ENCODE peak calls at places on chromosomes 12 and 14, in ten cellular contexts. E, V, X, P, O, I, M, Q, H and S are unnamed samples.
A peak's percentile ranks its signal among the peaks of the same experiment; 100 is the strongest.

GRCh38 chr14:77239412-77239811 is 31.6 kb downstream of the NGB start:
- DNase-seq in E (no peak), V (no peak), X (no peak), P (no peak), H (no peak), I (no peak), Q (no peak), M (no peak), O (no peak), S (no peak)

GRCh38 chr14:22978873-22979671 is 3.3 kb downstream of the AJUBA start:
- DNase-seq in O (no peak), H (no peak), M (no peak), E (no peak), I (no peak), X (no peak), V (no peak), P (no peak), Q (no peak), S (no peak)

GRCh38 chr14:56855891-56856461 is 45.7 kb upstream of the OTX2 start:
- DNase-seq in E (no peak), I (no peak), V (no peak), P (no peak), X (no peak), O (no peak), Q (no peak), H (no peak), M (no peak), S (no peak)

GRCh38 chr14:31700282-31701074 is 139.3 kb downstream of the NUBPL start:
- DNase-seq in O (no peak), E (no peak), Q (no peak), H (no peak), X (no peak), V (no peak), M (no peak), P (no peak), I (no peak), S (no peak)

GRCh38 chr12:53174881-53175491 is 5.5 kb upstream of the ZNF740 start:
- DNase-seq in E (peak; percentile 48), H (no peak), V (no peak), X (no peak), O (no peak), I (no peak), P (no peak), M (no peak), Q (peak; percentile 44), S (no peak)

GRCh38 chr14:34368115-34368970 is 93.7 kb downstream of the SPTSSA start:
- DNase-seq in I (no peak), Q (no peak), E (no peak), X (no peak), M (no peak), H (no peak), O (peak; percentile 47), P (no peak), V (no peak), S (no peak)

GRCh38 chr12:131208425-131208824 is 254.7 kb downstream of the ADGRD1 start:
- DNase-seq in X (no peak), V (no peak), I (no peak), M (no peak), Q (no peak), E (no peak), O (no peak), H (no peak), P (no peak), S (no peak)

GRCh38 chr12:30870491-30871265 is 55.9 kb upstream of the TSPAN11 start:
- DNase-seq in O (no peak), E (no peak), P (no peak), V (no peak), X (no peak), Q (no peak), I (no peak), M (no peak), H (no peak), S (no peak)

GRCh38 chr12:32437095-32437515 is 37.7 kb downstream of the FGD4 start:
- DNase-seq in P (no peak), O (peak; percentile 69), X (no peak), H (no peak), I (no peak), V (no peak), M (no peak), Q (no peak), E (peak; percentile 79), S (no peak)

GRCh38 chr12:98352835-98353234 is 162.6 kb upstream of the TMPO start:
- DNase-seq in I (no peak), P (no peak), E (no peak), M (no peak), V (no peak), X (no peak), H (no peak), Q (no peak), O (no peak), S (no peak)

GRCh38 chr14:22735096-22735495 is 31.4 kb upstream of the OXA1L start:
- DNase-seq in P (no peak), O (no peak), X (no peak), Q (no peak), M (no peak), V (no peak), E (no peak), H (no peak), I (no peak), S (no peak)

GRCh38 chr14:26925876-26926584 is 328.2 kb upstream of the NOVA1 start:
- DNase-seq in X (no peak), V (no peak), I (no peak), P (no peak), Q (no peak), E (no peak), M (no peak), H (no peak), O (no peak), S (no peak)

GRCh38 chr14:61260939-61261776 is 20.0 kb downstream of the TMEM30B start:
- DNase-seq in H (no peak), M (no peak), X (no peak), V (no peak), Q (no peak), I (no peak), E (peak; percentile 84), O (no peak), P (no peak), S (no peak)

GRCh38 chr12:57101892-57102695 is 9.1 kb downstream of the STAT6 start:
- DNase-seq in Q (peak; percentile 11), M (no peak), H (no peak), O (peak; percentile 40), P (no peak), V (no peak), E (no peak), X (no peak), I (no peak), S (no peak)

GRCh38 chr12:133225527-133225926 is 10.2 kb downstream of the ANHX start:
- DNase-seq in E (no peak), H (no peak), M (no peak), V (no peak), Q (no peak), O (no peak), P (no peak), I (no peak), X (no peak), S (no peak)

GRCh38 chr12:131204416-131205311 is 251.0 kb downstream of the ADGRD1 start:
- DNase-seq in P (no peak), M (no peak), V (no peak), H (no peak), I (no peak), O (no peak), Q (no peak), X (no peak), E (no peak), S (no peak)

GRCh38 chr14:77024171-77024627 is 4.3 kb downstream of the IRF2BPL start:
- DNase-seq in E (no peak), X (peak; percentile 49), M (peak; percentile 44), I (no peak), V (peak; percentile 76), P (peak; percentile 51), Q (no peak), H (peak; percentile 34), O (no peak), S (peak; percentile 21)

GRCh38 chr14:104753528-104754212 is 723 bp downstream of the SIVA1 start:
- DNase-seq in O (no peak), I (no peak), P (no peak), E (no peak), H (peak; percentile 18), X (no peak), M (no peak), Q (no peak), V (no peak), S (peak; percentile 21)

GRCh38 chr12:93892431-93893210 is 215.4 kb downstream of the CRADD start:
- DNase-seq in M (no peak), O (no peak), E (no peak), P (no peak), X (no peak), H (no peak), Q (no peak), V (no peak), I (no peak), S (no peak)

GRCh38 chr14:24861083-24861630 is 188.8 kb downstream of the STXBP6 start:
- DNase-seq in M (no peak), E (peak; percentile 45), O (peak; percentile 57), P (no peak), H (no peak), V (no peak), Q (no peak), I (no peak), X (no peak), S (no peak)

GRCh38 chr14:20750194-20750593 is 4.5 kb downstream of the EDDM3A start:
- DNase-seq in E (no peak), H (no peak), I (no peak), M (no peak), X (no peak), O (no peak), V (no peak), P (no peak), Q (no peak), S (no peak)

GRCh38 chr12:2229661-2230539 is 177.1 kb downstream of the CACNA1C start:
- DNase-seq in H (no peak), E (no peak), O (no peak), X (no peak), I (no peak), Q (no peak), M (no peak), P (no peak), V (no peak), S (no peak)

GRCh38 chr14:35391388-35391710 is 13.2 kb downstream of the NFKBIA start:
- DNase-seq in Q (no peak), H (no peak), V (no peak), O (no peak), E (no peak), M (no peak), I (no peak), P (no peak), X (no peak), S (no peak)

GRCh38 chr12:53067993-53068770 is 11.0 kb downstream of the SPRYD3 start:
- DNase-seq in O (no peak), I (no peak), H (no peak), P (no peak), E (no peak), X (no peak), V (no peak), M (no peak), Q (no peak), S (no peak)

GRCh38 chr14:24431569-24432258 is 2.0 kb downstream of the KHNYN start:
- DNase-seq in V (peak; percentile 83), O (peak; percentile 86), I (peak; percentile 86), P (peak; percentile 95), H (peak; percentile 80), X (peak; percentile 75), Q (peak; percentile 87), M (peak; percentile 78), E (peak; percentile 94), S (peak; percentile 84)

GRCh38 chr12:28550757-28551381 is 360.6 kb downstream of the CCDC91 start:
- DNase-seq in M (no peak), E (peak; percentile 71), O (no peak), I (no peak), X (no peak), V (no peak), H (no peak), P (no peak), Q (no peak), S (no peak)

GRCh38 chr14:75011356-75012097 is 8.8 kb downstream of the EIF2B2 start:
- DNase-seq in X (no peak), H (no peak), P (no peak), I (no peak), V (no peak), Q (no peak), E (peak; percentile 47), M (no peak), O (no peak), S (no peak)

GRCh38 chr14:86153480-86153879 is 623.5 kb downstream of the FLRT2 start:
- DNase-seq in I (peak; percentile 6), X (no peak), O (no peak), V (no peak), E (no peak), H (no peak), P (no peak), Q (no peak), M (no peak), S (no peak)